ENCODE peak calls at places on chromosomes 4 and X, in nine cellular contexts. Z is ovary; L is uterus; O is fibroblast of lung; J is CD8-positive, alpha-beta T cell; Y is mucosa of descending colon; E is left ventricle myocardium inferior; K is heart left ventricle; G is CD8-positive, alpha-beta memory T cell. I is an unnamed sample. For H3K9me3, H3K36me3 and H3K4me1, the result is how much of the 10 kb centered on the place peaks cover.

GRCh38 chr4:175263537-175263936 is 345.4 kb downstream of the ADAM29 start:
- DNase-seq in Z (no peak), L (no peak), G (no peak), O (peak), J (no peak), E (no peak), K (no peak), Y (no peak), I (no peak)

GRCh38 chr4:41009411-41009810 is 204.9 kb downstream of the APBB2 start:
- DNase-seq in K (no peak), Y (no peak), G (no peak), E (no peak), O (peak), L (no peak), J (no peak), Z (no peak), I (no peak)

GRCh38 chr4:44760142-44760898 is 34.0 kb upstream of the GNPDA2 start:
- DNase-seq in L (no peak), O (peak), K (no peak), E (no peak), G (peak), Y (no peak), J (no peak), Z (no peak), I (peak)

GRCh38 chr4:107035711-107036601 is at the start of gene DKK2:
- DNase-seq in Y (peak), Z (peak), G (no peak), L (peak), K (no peak), J (no peak), O (peak), E (no peak), I (no peak)

GRCh38 chr4:86014599-86014998 is 345.3 kb downstream of the MAPK10 start:
- DNase-seq in K (no peak), L (no peak), Y (no peak), J (no peak), O (no peak), Z (no peak), G (no peak), E (no peak), I (no peak)

GRCh38 chr4:46878641-46879040 is 30.4 kb downstream of the COX7B2 start:
- DNase-seq in L (no peak), G (no peak), J (no peak), O (peak), Y (no peak), E (no peak), K (no peak), Z (no peak), I (no peak)

GRCh38 chrX:134669378-134670098 is 11.3 kb upstream of the PLAC1 start:
- DNase-seq in J (no peak), L (peak), O (peak), K (peak), E (peak), G (no peak), Y (no peak), Z (peak), I (no peak)

GRCh38 chrX:67607436-67607835 is 63.6 kb downstream of the AR start:
- DNase-seq in K (no peak), J (no peak), Y (no peak), G (no peak), L (no peak), O (peak), Z (no peak), E (no peak), I (no peak)

GRCh38 chrX:123392921-123393320 is 208.8 kb downstream of the GRIA3 start:
- DNase-seq in L (no peak), K (no peak), Y (no peak), G (no peak), E (no peak), Z (no peak), O (peak), J (no peak), I (no peak)

GRCh38 chrX:151981129-151981528 is 6.7 kb upstream of the GABRE start:
- DNase-seq in G (no peak), J (no peak), Y (no peak), O (peak), E (no peak), L (no peak), Z (no peak), K (no peak), I (no peak)

GRCh38 chr4:48047421-48047844 is 30.9 kb downstream of the NIPAL1 start:
- DNase-seq in L (no peak), Z (no peak), E (no peak), G (peak), K (peak), Y (no peak), O (no peak), J (peak), I (peak)

GRCh38 chrX:84153538-84153937 is 34.5 kb downstream of the RPS6KA6 start:
- DNase-seq in G (no peak), J (no peak), L (no peak), Z (no peak), Y (no peak), O (peak), E (no peak), K (no peak), I (no peak)

GRCh38 chrX:34379891-34380290 is 247.8 kb upstream of the FAM47A start:
- DNase-seq in Y (no peak), K (no peak), G (no peak), E (no peak), Z (no peak), O (no peak), J (no peak), L (no peak), I (no peak)

GRCh38 chr4:158428242-158428641 is 93.4 kb upstream of the RXFP1 start:
- DNase-seq in Z (no peak), L (no peak), J (no peak), G (no peak), E (no peak), K (no peak), O (peak), Y (no peak), I (no peak)

GRCh38 chr4:107645604-107646003 is 74.4 kb downstream of the PAPSS1 start:
- DNase-seq in L (no peak), K (no peak), J (no peak), Y (no peak), E (no peak), O (no peak), Z (no peak), G (no peak), I (no peak)

GRCh38 chr4:183255487-183255886 is 64.6 kb downstream of the CLDN22 start:
- DNase-seq in L (no peak), J (no peak), Y (no peak), G (no peak), Z (no peak), O (no peak), E (no peak), K (no peak), I (no peak)

GRCh38 chrX:113330416-113330815 is 489.8 kb upstream of the AMOT start:
- DNase-seq in K (no peak), O (no peak), Y (no peak), J (no peak), G (no peak), L (no peak), Z (no peak), E (no peak), I (no peak)

GRCh38 chr4:41129128-41129754 is 85.1 kb downstream of the APBB2 start:
- DNase-seq in K (no peak), J (no peak), E (no peak), Z (no peak), Y (no peak), L (no peak), G (no peak), O (no peak), I (no peak)

GRCh38 chr4:158015241-158015640 is 157.6 kb downstream of the GASK1B start:
- DNase-seq in E (no peak), Z (no peak), O (peak), L (no peak), J (no peak), Y (no peak), K (no peak), G (no peak), I (no peak)

GRCh38 chr4:139108567-139109128 is 68.4 kb downstream of the ELF2 start:
- DNase-seq in E (no peak), G (no peak), Z (no peak), Y (no peak), J (no peak), L (no peak), K (no peak), O (no peak), I (no peak)

GRCh38 chr4:22986881-22987280 is 294.1 kb downstream of the GBA3 start:
- DNase-seq in K (no peak), L (no peak), Y (no peak), O (peak), J (no peak), G (no peak), E (no peak), Z (no peak), I (no peak)

GRCh38 chrX:126165401-126165720 is 728 bp downstream of the DCAF12L2 start:
- DNase-seq in J (no peak), Y (peak), O (no peak), Z (no peak), L (no peak), K (no peak), G (no peak), E (no peak), I (no peak)

GRCh38 chrX:126170715-126171114 is 4.6 kb upstream of the DCAF12L2 start:
- DNase-seq in E (no peak), J (no peak), K (no peak), O (no peak), Z (no peak), L (no peak), Y (no peak), G (no peak), I (no peak)

GRCh38 chrX:126165721-126166401 is at the start of gene DCAF12L2:
- DNase-seq in O (no peak), G (no peak), E (peak), K (peak), Y (no peak), L (peak), Z (peak), J (no peak), I (peak)

GRCh38 chrX:126164689-126165400 is 1.2 kb downstream of the DCAF12L2 start:
- DNase-seq in K (no peak), G (no peak), Y (peak), Z (no peak), J (no peak), E (no peak), L (no peak), O (no peak), I (no peak)

GRCh38 chrX:126167560-126167959 is 1.5 kb upstream of the DCAF12L2 start:
- DNase-seq in J (no peak), Y (no peak), G (no peak), O (no peak), L (no peak), E (no peak), K (no peak), Z (no peak), I (no peak)
- H3K9me3 ChIP-seq in J (under half), Y (under half), G (under half), O (under half), L (under half), E (under half), K (under half), Z (under half), I (under half)

GRCh38 chr4:961651-962230 is 11.6 kb downstream of the DGKQ start:
- DNase-seq in L (no peak), K (no peak), Y (peak), Z (no peak), G (no peak), O (no peak), J (no peak), E (no peak), I (no peak)

GRCh38 chr4:960140-960735 is 13.1 kb downstream of the DGKQ start:
- DNase-seq in O (no peak), G (no peak), Z (no peak), J (no peak), E (no peak), L (no peak), Y (peak), K (no peak), I (no peak)

GRCh38 chr4:959338-960139 is 13.8 kb downstream of the DGKQ start:
- DNase-seq in G (no peak), O (no peak), Y (peak), Z (no peak), J (no peak), E (no peak), K (peak), L (peak), I (no peak)

GRCh38 chr4:962231-963208 is 10.8 kb downstream of the DGKQ start:
- DNase-seq in G (no peak), K (no peak), Y (peak), Z (no peak), E (no peak), L (peak), O (no peak), J (no peak), I (no peak)

GRCh38 chr4:960736-961650 is 12.4 kb downstream of the DGKQ start:
- DNase-seq in K (no peak), E (no peak), G (no peak), J (no peak), L (peak), Y (no peak), O (no peak), Z (no peak), I (no peak)
- H3K36me3 ChIP-seq in K (under half), E (under half), G (under half), J (under half), L (under half), Y (under half), O (under half), Z (under half), I (half or more)

GRCh38 chrX:40116925-40117324 is 19.2 kb upstream of the BCOR start:
- DNase-seq in G (no peak), Y (no peak), Z (no peak), K (no peak), E (no peak), O (no peak), J (no peak), L (no peak), I (no peak)
- H3K4me1 ChIP-seq in G (under half), Y (under half), Z (under half), K (under half), E (under half), O (under half), J (under half), L (under half), I (under half)

GRCh38 chr4:30630431-30630830 is 89.7 kb upstream of the PCDH7 start:
- DNase-seq in Y (no peak), L (no peak), G (no peak), E (no peak), J (no peak), O (no peak), K (no peak), Z (no peak), I (no peak)
- H3K9me3 ChIP-seq in Y (under half), L (under half), G (under half), E (under half), J (under half), O (under half), K (under half), Z (under half), I (under half)

GRCh38 chr4:25211721-25212120 is 22.1 kb upstream of the PI4K2B start:
- DNase-seq in K (no peak), Y (no peak), L (no peak), E (no peak), O (no peak), Z (no peak), J (no peak), G (no peak), I (no peak)
- H3K36me3 ChIP-seq in K (under half), Y (under half), L (under half), E (under half), O (under half), Z (under half), J (under half), G (under half), I (under half)

GRCh38 chr4:30153427-30153826 is 566.7 kb upstream of the PCDH7 start:
- DNase-seq in O (no peak), J (no peak), K (no peak), E (no peak), G (no peak), Y (no peak), Z (no peak), L (no peak), I (no peak)
- H3K4me1 ChIP-seq in O (under half), J (under half), K (under half), E (under half), G (under half), Y (under half), Z (under half), L (under half), I (under half)

I was measured in naive thymus-derived CD4-positive, alpha-beta T cell.